ENCODE peak calls at places on chromosomes 13 and 19, in seven cellular contexts. K, M, O, P, B, J and U are unnamed samples.

GRCh38 chr13:27132538-27132937 is 39.1 kb downstream of the USP12 start:
- DNase-seq in O (no peak), B (no peak), J (peak), P (no peak), K (no peak), M (no peak), U (no peak)

GRCh38 chr19:37988758-37989635 is 82.0 kb downstream of the SIPA1L3 start:
- DNase-seq in M (no peak), B (no peak), O (no peak), K (no peak), P (no peak), J (no peak), U (no peak)

GRCh38 chr13:90232291-90232690 is 1115.2 kb upstream of the MIR17HG start:
- DNase-seq in P (no peak), B (no peak), K (no peak), M (no peak), J (no peak), O (no peak), U (no peak)

GRCh38 chr19:42693760-42694350 is 46.4 kb downstream of the PSG3 start:
- DNase-seq in J (no peak), M (no peak), O (peak), B (peak), P (no peak), K (no peak), U (no peak)

GRCh38 chr19:56253737-56254136 is 18.8 kb upstream of the EDDM13 start:
- DNase-seq in J (peak), K (no peak), O (peak), B (peak), M (no peak), P (no peak), U (no peak)

GRCh38 chr19:35828694-35829301 is 16.2 kb upstream of the PRODH2 start:
- DNase-seq in J (peak), K (peak), P (peak), B (peak), O (peak), M (no peak), U (no peak)

GRCh38 chr19:15418112-15418587 is 638 bp downstream of the AKAP8L start:
- DNase-seq in B (no peak), J (no peak), O (no peak), M (no peak), P (no peak), K (no peak), U (no peak)

GRCh38 chr19:7953060-7953459 is 9.6 kb upstream of the TIMM44 start:
- DNase-seq in P (no peak), K (no peak), B (no peak), J (peak), M (no peak), O (peak), U (no peak)

GRCh38 chr19:1189419-1189818 is 15.4 kb upstream of the SBNO2 start:
- DNase-seq in O (peak), B (peak), M (no peak), P (peak), K (no peak), J (no peak), U (no peak)

GRCh38 chr19:11964858-11965645 is at the start of gene ZNF763:
- DNase-seq in K (peak), J (peak), B (peak), O (peak), M (peak), P (peak), U (peak)

GRCh38 chr13:95267662-95268369 is 33.4 kb downstream of the ABCC4 start:
- DNase-seq in O (peak), P (peak), J (peak), M (no peak), B (no peak), K (peak), U (no peak)

GRCh38 chr19:10797078-10797477 is 38.9 kb downstream of the TMED1 start:
- DNase-seq in J (no peak), M (no peak), B (no peak), P (no peak), K (no peak), O (no peak), U (no peak)

GRCh38 chr19:49875801-49876421 is 1.2 kb downstream of the AKT1S1 start:
- DNase-seq in B (peak), O (peak), M (peak), P (peak), K (peak), J (peak), U (no peak)

GRCh38 chr13:24234200-24234915 is 73.8 kb downstream of the SPATA13 start:
- DNase-seq in P (no peak), J (no peak), B (no peak), O (no peak), M (no peak), K (no peak), U (no peak)

GRCh38 chr13:113357529-113357928 is 6.4 kb downstream of the GRTP1 start:
- DNase-seq in P (peak), B (no peak), M (no peak), K (no peak), O (peak), J (no peak), U (no peak)

GRCh38 chr13:43802511-43802910 is 15.7 kb upstream of the ENOX1 start:
- DNase-seq in K (no peak), O (no peak), J (no peak), B (no peak), M (no peak), P (no peak), U (no peak)

GRCh38 chr13:82356667-82357066 is 1525.6 kb downstream of the SLITRK1 start:
- DNase-seq in M (no peak), P (no peak), J (no peak), B (no peak), K (no peak), O (no peak), U (no peak)

GRCh38 chr13:50026788-50027473 is 11.7 kb downstream of the KCNRG start:
- DNase-seq in O (no peak), P (no peak), J (no peak), K (no peak), M (no peak), B (peak), U (no peak)

GRCh38 chr13:52158629-52159158 is 703 bp downstream of the NEK3 start:
- DNase-seq in K (peak), J (peak), M (no peak), O (peak), B (no peak), P (no peak), U (no peak)

GRCh38 chr13:90445179-90445578 is 902.3 kb upstream of the MIR17HG start:
- DNase-seq in O (peak), P (no peak), J (peak), K (no peak), M (peak), B (no peak), U (no peak)

GRCh38 chr19:38264486-38265212 is at the start of gene SPINT2:
- DNase-seq in J (no peak), P (no peak), M (no peak), O (no peak), B (peak), K (no peak), U (no peak)

GRCh38 chr19:13043285-13043684 is 48.0 kb downstream of the NFIX start:
- DNase-seq in J (no peak), K (no peak), P (no peak), M (no peak), O (no peak), B (no peak), U (no peak)

GRCh38 chr19:39065928-39066327 is 18.2 kb upstream of the ACP7 start:
- DNase-seq in K (no peak), B (no peak), O (no peak), P (no peak), M (no peak), J (no peak), U (no peak)

GRCh38 chr19:13017306-13018036 is 22.2 kb downstream of the NFIX start:
- DNase-seq in J (no peak), M (no peak), P (peak), B (no peak), K (no peak), O (no peak), U (no peak)

GRCh38 chr19:32138416-32138815 is 207.0 kb upstream of the ZNF507 start:
- DNase-seq in P (no peak), K (no peak), B (no peak), O (no peak), J (no peak), M (no peak), U (no peak)

GRCh38 chr19:8481191-8481590 is 21.2 kb downstream of the PRAM1 start:
- DNase-seq in K (no peak), J (no peak), P (no peak), O (no peak), M (no peak), B (no peak), U (no peak)

GRCh38 chr13:49454388-49455015 is 10.4 kb downstream of the SETDB2 start:
- DNase-seq in J (no peak), K (no peak), B (peak), P (no peak), O (peak), M (no peak), U (no peak)

GRCh38 chr13:109481046-109481445 is 305.3 kb downstream of the IRS2 start:
- DNase-seq in M (no peak), P (no peak), J (no peak), B (no peak), O (peak), K (no peak), U (no peak)

GRCh38 chr19:8487137-8487851 is 15.1 kb downstream of the PRAM1 start:
- DNase-seq in M (no peak), K (peak), B (no peak), O (no peak), J (no peak), P (no peak), U (no peak)

GRCh38 chr13:110538632-110539031 is 22.9 kb downstream of the RAB20 start:
- DNase-seq in K (no peak), J (no peak), B (no peak), P (no peak), O (no peak), M (no peak), U (no peak)

GRCh38 chr13:27405521-27406134 is 18.8 kb upstream of the GTF3A start:
- DNase-seq in O (no peak), K (peak), B (no peak), J (no peak), M (no peak), P (no peak), U (no peak)

GRCh38 chr19:16889429-16889882 is 657 bp downstream of the F2RL3 start:
- DNase-seq in K (no peak), B (no peak), P (no peak), O (no peak), J (no peak), M (no peak), U (no peak)
- H3K27ac ChIP-seq in K (peak), B (no peak), P (no peak), O (no peak), J (no peak), M (no peak), U (peak)

DNA sequence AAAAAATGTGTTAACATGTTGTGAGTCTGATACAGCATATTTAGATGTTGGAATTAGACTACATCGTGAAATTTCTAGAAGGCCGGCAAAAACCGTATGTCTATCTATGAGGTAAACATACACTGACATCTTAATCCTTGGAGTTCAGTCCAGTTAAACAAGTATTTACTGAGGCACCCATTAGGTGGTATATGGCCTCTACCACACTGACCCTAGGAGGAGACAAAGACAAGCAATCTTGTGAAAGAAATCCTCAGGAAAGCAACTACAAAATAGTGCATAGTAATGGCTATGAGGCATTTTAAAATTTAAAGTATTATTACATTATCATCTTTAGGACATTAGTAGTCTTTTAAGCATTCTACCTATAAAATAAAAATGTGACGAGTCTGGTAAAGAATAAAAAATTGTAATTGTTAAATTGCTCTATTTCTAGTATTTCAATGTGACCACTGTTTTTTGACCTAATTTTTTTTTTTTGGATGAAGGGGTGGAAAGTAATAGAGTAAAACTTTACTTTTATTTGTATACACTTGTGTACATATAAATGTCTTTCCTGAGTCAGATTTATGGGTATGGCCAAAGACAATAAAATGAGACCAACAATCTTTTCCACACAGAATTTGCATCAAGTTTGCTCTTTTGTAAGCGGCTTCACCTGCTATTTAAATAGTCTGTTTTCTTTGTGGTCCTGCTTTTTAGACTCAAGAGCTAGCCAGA is 50.5 kb downstream of the KATNAL1 start:
- DNase-seq in B (no peak), J (no peak), M (no peak), K (no peak), O (no peak), P (no peak), U (no peak)
- TF ChIP-seq CTCF in B (no peak), J (no peak), M (no peak), K (no peak), O (no peak), P (no peak), U (no peak)

GRCh38 chr13:75725784-75726183 is 89.7 kb downstream of the LMO7 start:
- DNase-seq in K (no peak), O (no peak), P (no peak), M (no peak), B (no peak), J (peak), U (no peak)
- H3K4me3 ChIP-seq in K (no peak), O (no peak), P (peak), M (no peak), B (no peak), J (no peak), U (no peak)

DNA sequence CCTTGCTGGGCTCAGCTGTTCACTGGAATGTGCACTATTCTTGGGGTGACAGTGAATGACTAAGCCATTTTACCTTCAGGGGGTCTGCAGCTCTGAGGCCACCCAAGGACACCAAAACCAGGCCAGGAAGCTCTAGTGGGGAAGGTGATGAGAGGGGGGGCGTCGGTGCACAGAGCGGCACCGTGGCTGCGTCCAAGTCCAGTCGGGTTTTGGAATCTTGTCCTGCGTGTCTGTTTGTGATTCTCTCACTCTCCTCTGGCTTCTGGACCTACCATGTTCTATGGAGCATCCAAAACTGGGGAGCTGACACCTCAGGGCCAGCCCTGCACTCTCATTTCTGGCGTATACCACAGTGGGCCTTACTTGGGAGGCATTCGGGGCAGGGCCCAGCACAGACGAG is 92.1 kb downstream of the RGCC start:
- DNase-seq in M (no peak), J (no peak), O (no peak), B (no peak), P (no peak), K (no peak), U (no peak)
- H3K27ac ChIP-seq in M (no peak), J (no peak), O (no peak), B (no peak), P (no peak), K (no peak), U (no peak)

GRCh38 chr13:56755181-56755580 is 385.5 kb upstream of the PRR20A start:
- DNase-seq in P (no peak), O (no peak), K (no peak), B (no peak), J (peak), M (no peak), U (no peak)
- TF ChIP-seq CTCF in P (no peak), O (no peak), K (no peak), B (peak), J (peak), M (no peak), U (no peak)

GRCh38 chr19:5125376-5125775 is 156.5 kb downstream of the KDM4B start:
- DNase-seq in O (no peak), J (no peak), M (no peak), P (no peak), B (no peak), K (no peak), U (no peak)
- H3K4me3 ChIP-seq in O (no peak), J (no peak), M (no peak), P (no peak), B (no peak), K (no peak), U (no peak)